ENCODE peak calls at places on chromosomes 6 and 20, in ten cellular contexts. X is prostate gland; D is iris pigment epithelial cell; L is T-helper 2 cell; K is neuronal stem cell; E is AG08395; H is GM03348; O is heart left ventricle; A is activated naive CD8-positive, alpha-beta T cell treated with anti-CD3 and anti-CD28 coated beads, Interleukin-2, amount 10 ng/mL, durations not matched to agents 7 days and 5 days; S is A172. F is an unnamed sample.

GRCh38 chr6:105804436-105804835 is 281.7 kb upstream of the PRDM1 start:
- DNase-seq in X (no peak), D (peak; percentile 79), L (no peak), K (no peak), E (peak; percentile 51), H (peak; percentile 43), O (no peak), A (no peak), S (peak; percentile 23), F (peak; percentile 10)

GRCh38 chr20:62711703-62712101 is 3.1 kb downstream of the NTSR1 start:
- DNase-seq in X (no peak), D (no peak), L (no peak), K (no peak), E (no peak), H (no peak), O (no peak), A (no peak), S (no peak), F (no peak)

GRCh38 chr6:153058291-153058690 is 55.8 kb upstream of the MTRF1L start:
- DNase-seq in X (no peak), D (peak; percentile 33), L (no peak), K (no peak), E (no peak), H (no peak), O (no peak), A (no peak), S (peak; percentile 74), F (no peak)

GRCh38 chr6:1420382-1420781 is 31.0 kb downstream of the FOXF2 start:
- DNase-seq in X (no peak), D (no peak), L (no peak), K (no peak), E (no peak), H (no peak), O (no peak), A (no peak), S (no peak), F (no peak)

GRCh38 chr20:35181731-35182130 is 9.9 kb downstream of the PROCR start:
- DNase-seq in X (no peak), D (no peak), L (no peak), K (no peak), E (peak; percentile 40), H (peak; percentile 55), O (no peak), A (no peak), S (no peak), F (peak; percentile 40)

GRCh38 chr6:63859520-63859919 is 223.9 kb downstream of the PHF3 start:
- DNase-seq in X (no peak), D (no peak), L (no peak), K (no peak), E (no peak), H (no peak), O (no peak), A (no peak), S (no peak), F (no peak)

GRCh38 chr6:134750669-134751068 is 199.2 kb downstream of the ALDH8A1 start:
- DNase-seq in X (no peak), D (peak; percentile 70), L (no peak), K (no peak), E (peak; percentile 61), H (peak; percentile 36), O (no peak), A (no peak), S (peak; percentile 50), F (peak; percentile 32)

GRCh38 chr6:134935076-134935475 is 14.8 kb downstream of the ALDH8A1 start:
- DNase-seq in X (no peak), D (no peak), L (no peak), K (no peak), E (no peak), H (no peak), O (no peak), A (no peak), S (peak; percentile 30), F (no peak)

GRCh38 chr6:3138341-3138740 is 19.0 kb downstream of the TUBB2A start:
- DNase-seq in X (no peak), D (peak; percentile 75), L (no peak), K (no peak), E (no peak), H (peak; percentile 57), O (no peak), A (no peak), S (no peak), F (no peak)

GRCh38 chr6:169990095-169991030 is 238.9 kb downstream of the ERMARD start:
- DNase-seq in X (no peak), D (no peak), L (peak; percentile 17), K (no peak), E (no peak), H (no peak), O (no peak), A (peak; percentile 64), S (no peak), F (no peak)

GRCh38 chr6:142764306-142764705 is 180.7 kb downstream of the HIVEP2 start:
- DNase-seq in X (no peak), D (no peak), L (no peak), K (no peak), E (no peak), H (peak; percentile 25), O (no peak), A (no peak), S (no peak), F (no peak)

GRCh38 chr20:49187330-49188100 is 619 bp downstream of the STAU1 start:
- DNase-seq in X (peak; percentile 23), D (peak; percentile 18), L (no peak), K (peak; percentile 17), E (peak; percentile 26), H (peak; percentile 68), O (no peak), A (no peak), S (no peak), F (peak; percentile 55)

GRCh38 chr20:32893878-32894483 is 35.3 kb downstream of the EFCAB8 start:
- DNase-seq in X (no peak), D (peak; percentile 35), L (no peak), K (peak; percentile 8), E (no peak), H (peak; percentile 29), O (no peak), A (no peak), S (peak; percentile 9), F (peak; percentile 50)

GRCh38 chr20:12591949-12592470 is 416.8 kb upstream of the SPTLC3 start:
- DNase-seq in X (no peak), D (no peak), L (no peak), K (no peak), E (no peak), H (no peak), O (no peak), A (no peak), S (no peak), F (no peak)

GRCh38 chr20:20710847-20711315 is 1.6 kb downstream of the RALGAPA2 start:
- DNase-seq in X (peak; percentile 67), D (no peak), L (peak; percentile 29), K (no peak), E (no peak), H (no peak), O (no peak), A (no peak), S (no peak), F (no peak)